ENCODE peak calls at places on chromosomes 13 and 19, in four cellular contexts. One of them, this sample, is unnamed. For H3K4me1, the result is how much of the 10 kb centered on the place peaks cover.

GRCh38 chr19:10615429-10616023 is 9.8 kb upstream of the SLC44A2 start:
- DNase-seq in left ventricle myocardium inferior: no peak
- DNase-seq in transverse colon: no peak
- DNase-seq in CD8-positive, alpha-beta T cell: no peak
- DNase-seq in this sample: no peak

GRCh38 chr13:97928306-97928705 is 25.2 kb upstream of the IPO5 start:
- DNase-seq in transverse colon: no peak
- DNase-seq in CD8-positive, alpha-beta T cell: no peak
- DNase-seq in left ventricle myocardium inferior: no peak
- DNase-seq in this sample: no peak

GRCh38 chr13:106173346-106173745 is 362.1 kb downstream of the EFNB2 start:
- DNase-seq in CD8-positive, alpha-beta T cell: no peak
- DNase-seq in transverse colon: no peak
- DNase-seq in left ventricle myocardium inferior: no peak
- DNase-seq in this sample: no peak

GRCh38 chr13:27839809-27840467 is 47.7 kb downstream of the GSX1 start:
- DNase-seq in transverse colon: no peak
- DNase-seq in left ventricle myocardium inferior: no peak
- DNase-seq in CD8-positive, alpha-beta T cell: no peak
- DNase-seq in this sample: no peak

GRCh38 chr13:42002066-42002465 is 41.2 kb upstream of the VWA8 start:
- DNase-seq in transverse colon: no peak
- DNase-seq in CD8-positive, alpha-beta T cell: no peak
- DNase-seq in left ventricle myocardium inferior: no peak
- DNase-seq in this sample: no peak

GRCh38 chr19:33863436-33863835 is 66.8 kb downstream of the KCTD15 start:
- DNase-seq in transverse colon: no peak
- DNase-seq in CD8-positive, alpha-beta T cell: no peak
- DNase-seq in left ventricle myocardium inferior: no peak
- DNase-seq in this sample: no peak

GRCh38 chr19:16330811-16331690 is 6.4 kb downstream of the KLF2 start:
- DNase-seq in transverse colon: no peak
- DNase-seq in CD8-positive, alpha-beta T cell: no peak
- DNase-seq in left ventricle myocardium inferior: no peak
- DNase-seq in this sample: no peak

GRCh38 chr19:46990998-46991676 is 28.5 kb upstream of the NPAS1 start:
- DNase-seq in transverse colon: peak
- DNase-seq in CD8-positive, alpha-beta T cell: peak
- DNase-seq in left ventricle myocardium inferior: peak
- DNase-seq in this sample: peak

GRCh38 chr19:13839193-13839937 is 37.6 kb upstream of the NANOS3 start:
- DNase-seq in CD8-positive, alpha-beta T cell: no peak
- DNase-seq in transverse colon: peak
- DNase-seq in left ventricle myocardium inferior: peak
- DNase-seq in this sample: peak

GRCh38 chr19:3360494-3361383 is 5.6 kb upstream of the NFIC start:
- DNase-seq in CD8-positive, alpha-beta T cell: peak
- DNase-seq in transverse colon: peak
- DNase-seq in left ventricle myocardium inferior: peak
- DNase-seq in this sample: peak

GRCh38 chr19:16470911-16471811 is 609 bp downstream of the EPS15L1 start:
- DNase-seq in CD8-positive, alpha-beta T cell: no peak
- DNase-seq in left ventricle myocardium inferior: no peak
- DNase-seq in transverse colon: peak
- DNase-seq in this sample: peak

GRCh38 chr19:43638214-43638990 is 1.2 kb downstream of the CADM4 start:
- DNase-seq in CD8-positive, alpha-beta T cell: no peak
- DNase-seq in left ventricle myocardium inferior: no peak
- DNase-seq in transverse colon: no peak
- DNase-seq in this sample: no peak

GRCh38 chr19:2602391-2603181 is 99.9 kb downstream of the GNG7 start:
- DNase-seq in left ventricle myocardium inferior: peak
- DNase-seq in transverse colon: peak
- DNase-seq in CD8-positive, alpha-beta T cell: no peak
- DNase-seq in this sample: peak

GRCh38 chr19:12788682-12789097 is 2.6 kb upstream of the JUNB start:
- DNase-seq in left ventricle myocardium inferior: peak
- DNase-seq in transverse colon: peak
- DNase-seq in CD8-positive, alpha-beta T cell: no peak
- DNase-seq in this sample: peak

GRCh38 chr13:48843630-48844380 is 131.9 kb upstream of the FNDC3A start:
- DNase-seq in left ventricle myocardium inferior: no peak
- DNase-seq in CD8-positive, alpha-beta T cell: no peak
- DNase-seq in transverse colon: no peak
- DNase-seq in this sample: no peak

GRCh38 chr19:17703823-17704463 is 15.3 kb upstream of the MAP1S start:
- DNase-seq in transverse colon: peak
- DNase-seq in CD8-positive, alpha-beta T cell: peak
- DNase-seq in left ventricle myocardium inferior: no peak
- DNase-seq in this sample: no peak

GRCh38 chr13:74329978-74330377 is 195.8 kb upstream of the KLF12 start:
- DNase-seq in CD8-positive, alpha-beta T cell: no peak
- DNase-seq in left ventricle myocardium inferior: no peak
- DNase-seq in transverse colon: no peak
- DNase-seq in this sample: no peak
- TF ChIP-seq CTCF in CD8-positive, alpha-beta T cell: no peak
- TF ChIP-seq CTCF in left ventricle myocardium inferior: no peak
- TF ChIP-seq CTCF in transverse colon: no peak
- TF ChIP-seq CTCF in this sample: no peak

GRCh38 chr19:50725932-50726230 is 2.7 kb downstream of the CLEC11A start:
- DNase-seq in CD8-positive, alpha-beta T cell: no peak
- DNase-seq in transverse colon: no peak
- DNase-seq in left ventricle myocardium inferior: no peak
- DNase-seq in this sample: no peak
- H3K4me3 ChIP-seq in CD8-positive, alpha-beta T cell: peak
- H3K4me3 ChIP-seq in transverse colon: no peak
- H3K4me3 ChIP-seq in left ventricle myocardium inferior: peak
- H3K4me3 ChIP-seq in this sample: no peak

GRCh38 chr13:109393045-109393444 is 393.3 kb downstream of the IRS2 start:
- DNase-seq in left ventricle myocardium inferior: no peak
- DNase-seq in CD8-positive, alpha-beta T cell: no peak
- DNase-seq in transverse colon: no peak
- DNase-seq in this sample: no peak

GRCh38 chr13:109397285-109397684 is 389.1 kb downstream of the IRS2 start:
- DNase-seq in CD8-positive, alpha-beta T cell: no peak
- DNase-seq in transverse colon: no peak
- DNase-seq in left ventricle myocardium inferior: no peak
- DNase-seq in this sample: no peak

GRCh38 chr13:109396266-109396665 is 390.1 kb downstream of the IRS2 start:
- DNase-seq in transverse colon: no peak
- DNase-seq in left ventricle myocardium inferior: no peak
- DNase-seq in CD8-positive, alpha-beta T cell: no peak
- DNase-seq in this sample: no peak

GRCh38 chr13:109394311-109394988 is 391.9 kb downstream of the IRS2 start:
- DNase-seq in transverse colon: no peak
- DNase-seq in CD8-positive, alpha-beta T cell: no peak
- DNase-seq in left ventricle myocardium inferior: no peak
- DNase-seq in this sample: no peak

GRCh38 chr13:109395014-109395413 is 391.4 kb downstream of the IRS2 start:
- DNase-seq in CD8-positive, alpha-beta T cell: no peak
- DNase-seq in left ventricle myocardium inferior: no peak
- DNase-seq in transverse colon: no peak
- DNase-seq in this sample: no peak
- H3K4me1 ChIP-seq in CD8-positive, alpha-beta T cell: under half
- H3K4me1 ChIP-seq in left ventricle myocardium inferior: under half
- H3K4me1 ChIP-seq in transverse colon: under half
- H3K4me1 ChIP-seq in this sample: under half

DNA sequence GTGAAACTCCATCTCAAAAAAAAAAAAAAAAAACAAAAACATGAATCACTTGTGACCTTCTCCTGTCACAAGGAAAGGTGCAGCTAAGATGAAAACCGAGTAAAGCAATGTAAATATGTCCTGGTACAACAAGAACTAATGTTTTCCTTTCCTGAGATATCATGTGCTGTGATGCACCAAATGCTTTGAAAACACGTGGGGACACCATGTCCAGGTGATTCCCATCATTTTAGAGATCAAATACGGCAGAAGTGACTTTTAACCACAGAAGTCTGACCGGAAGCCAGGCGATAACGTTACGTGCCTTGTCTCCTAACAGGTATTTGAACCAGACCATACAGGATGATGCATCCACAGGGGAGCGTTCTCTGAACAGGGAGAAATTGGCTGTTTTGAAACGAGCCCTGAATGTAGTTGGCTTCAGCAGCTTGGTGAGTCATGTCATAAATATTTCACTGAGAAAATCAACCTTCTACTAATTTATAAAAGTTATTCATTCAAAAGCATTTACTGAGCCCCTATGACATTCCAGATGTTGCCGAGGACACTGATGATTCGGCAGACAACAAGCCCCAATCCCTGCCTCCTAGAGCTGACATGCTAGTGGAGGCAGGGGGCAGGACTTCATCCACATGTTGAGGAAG is 328.1 kb downstream of the MYO16 start:
- DNase-seq in CD8-positive, alpha-beta T cell: no peak
- DNase-seq in left ventricle myocardium inferior: no peak
- DNase-seq in transverse colon: no peak
- DNase-seq in this sample: no peak
- TF ChIP-seq CTCF in CD8-positive, alpha-beta T cell: no peak
- TF ChIP-seq CTCF in left ventricle myocardium inferior: no peak
- TF ChIP-seq CTCF in transverse colon: no peak
- TF ChIP-seq CTCF in this sample: no peak